ENCODE peak calls at places on chromosome 5, in four cellular contexts. A, B, L and I are unnamed samples.

GRCh38 chr5:138536665-138537315 is 6.2 kb downstream of the ETF1 start:
- DNase-seq in B (peak), L (peak), A (peak), I (peak)

GRCh38 chr5:29037716-29038115 is 1999.3 kb upstream of the CDH9 start:
- DNase-seq in B (no peak), L (no peak), A (no peak), I (no peak)

GRCh38 chr5:77319140-77319539 is 108.7 kb downstream of the PDE8B start:
- DNase-seq in B (no peak), L (no peak), A (no peak), I (no peak)

GRCh38 chr5:6470672-6471071 is 22.0 kb downstream of the UBE2QL1 start:
- DNase-seq in A (no peak), B (no peak), L (no peak), I (no peak)

GRCh38 chr5:168747987-168748777 is 169.0 kb upstream of the PANK3 start:
- DNase-seq in L (peak), A (peak), B (peak), I (peak)

GRCh38 chr5:98299435-98299834 is 474.0 kb upstream of the RGMB start:
- DNase-seq in B (no peak), L (no peak), A (no peak), I (no peak)

GRCh38 chr5:179261301-179262125 is 83.7 kb downstream of the ADAMTS2 start:
- DNase-seq in L (peak), A (peak), B (no peak), I (peak)

GRCh38 chr5:32713396-32714381 is 2.6 kb downstream of the NPR3 start:
- DNase-seq in B (peak), L (peak), A (peak), I (peak)

GRCh38 chr5:119291877-119292276 is 63.9 kb upstream of the TNFAIP8 start:
- DNase-seq in B (no peak), A (no peak), L (no peak), I (peak)

GRCh38 chr5:71882826-71883744 is 164.0 kb downstream of the CARTPT start:
- DNase-seq in B (peak), A (peak), L (no peak), I (no peak)

GRCh38 chr5:77180167-77181081 is 30.1 kb upstream of the PDE8B start:
- DNase-seq in B (no peak), A (peak), L (peak), I (peak)

GRCh38 chr5:155316310-155316709 is 302.8 kb downstream of the KIF4B start:
- DNase-seq in B (no peak), L (no peak), A (no peak), I (peak)

GRCh38 chr5:142587354-142587965 is 98.4 kb downstream of the FGF1 start:
- DNase-seq in A (no peak), B (peak), L (peak), I (peak)

GRCh38 chr5:42810905-42811590 is 644 bp downstream of the SELENOP start:
- DNase-seq in B (peak), A (no peak), L (no peak), I (no peak)

GRCh38 chr5:133873936-133874585 is 94.4 kb downstream of the C5orf15 start:
- DNase-seq in L (no peak), A (no peak), B (peak), I (no peak)

GRCh38 chr5:177446184-177447065 is at the start of gene PRR7:
- DNase-seq in L (peak), A (peak), B (peak), I (peak)

GRCh38 chr5:56585973-56586740 is 229.2 kb upstream of the MAP3K1 start:
- DNase-seq in A (no peak), B (peak), L (peak), I (no peak)

GRCh38 chr5:116872986-116873385 is 298.4 kb upstream of the SEMA6A start:
- DNase-seq in B (peak), A (no peak), L (no peak), I (no peak)

GRCh38 chr5:134174841-134175839 is 1.6 kb downstream of the SKP1 start:
- DNase-seq in A (peak), L (no peak), B (peak), I (peak)

GRCh38 chr5:102666164-102666951 is 88.7 kb upstream of the PAM start:
- DNase-seq in A (peak), L (no peak), B (no peak), I (no peak)

GRCh38 chr5:74396913-74397606 is 243.5 kb downstream of the ENC1 start:
- DNase-seq in B (no peak), L (no peak), A (no peak), I (no peak)

GRCh38 chr5:6501701-6502100 is 53.0 kb downstream of the UBE2QL1 start:
- DNase-seq in A (no peak), B (no peak), L (no peak), I (no peak)

GRCh38 chr5:4994994-4995393 is 145.1 kb upstream of the ADAMTS16 start:
- DNase-seq in L (peak), A (no peak), B (peak), I (no peak)

GRCh38 chr5:116799401-116799800 is 224.8 kb upstream of the SEMA6A start:
- DNase-seq in B (no peak), L (no peak), A (no peak), I (no peak)

DNA sequence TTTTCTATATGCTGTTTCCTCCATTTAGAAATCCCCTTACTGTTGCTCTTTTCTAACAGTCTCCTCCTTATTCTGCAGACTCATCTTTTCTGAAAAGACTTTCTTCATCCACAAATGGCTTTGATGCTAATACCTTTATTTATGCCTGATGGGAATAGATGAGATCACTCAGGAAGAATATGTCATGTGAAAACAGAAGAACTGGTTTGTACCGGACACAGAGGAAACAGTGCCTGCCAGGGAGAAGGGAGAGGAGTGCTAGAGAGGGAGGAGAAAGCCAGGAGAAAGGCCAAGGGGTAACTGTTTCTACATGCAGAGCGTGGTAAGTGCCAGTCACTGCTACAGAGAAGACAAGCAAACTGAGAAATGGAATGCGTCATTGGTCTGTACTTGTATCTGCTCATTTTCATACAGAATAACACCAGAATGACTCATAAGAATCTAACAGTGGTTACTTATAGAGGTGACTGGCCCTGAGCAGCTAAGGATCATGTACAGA is 45.9 kb upstream of the PJA2 start:
- DNase-seq in B (peak), A (peak), L (peak), I (no peak)
- H3K4me3 ChIP-seq in B (no peak), A (peak), L (no peak), I (no peak)

GRCh38 chr5:149936700-149937091 is 7.9 kb downstream of the PDE6A start:
- DNase-seq in A (no peak), L (no peak), B (peak), I (no peak)
- H3K4me3 ChIP-seq in A (no peak), L (no peak), B (no peak), I (no peak)

GRCh38 chr5:141478321-141478945 is 2.7 kb downstream of the PCDHGC3 start:
- DNase-seq in L (peak), A (no peak), B (no peak), I (peak)

GRCh38 chr5:141477815-141478214 is 2.0 kb downstream of the PCDHGC3 start:
- DNase-seq in A (peak), B (no peak), L (no peak), I (no peak)

GRCh38 chr5:141476132-141476909 is 555 bp downstream of the PCDHGC3 start:
- DNase-seq in A (peak), L (peak), B (peak), I (no peak)

GRCh38 chr5:141477169-141477568 is 1.4 kb downstream of the PCDHGC3 start:
- DNase-seq in B (no peak), L (no peak), A (peak), I (no peak)

DNA sequence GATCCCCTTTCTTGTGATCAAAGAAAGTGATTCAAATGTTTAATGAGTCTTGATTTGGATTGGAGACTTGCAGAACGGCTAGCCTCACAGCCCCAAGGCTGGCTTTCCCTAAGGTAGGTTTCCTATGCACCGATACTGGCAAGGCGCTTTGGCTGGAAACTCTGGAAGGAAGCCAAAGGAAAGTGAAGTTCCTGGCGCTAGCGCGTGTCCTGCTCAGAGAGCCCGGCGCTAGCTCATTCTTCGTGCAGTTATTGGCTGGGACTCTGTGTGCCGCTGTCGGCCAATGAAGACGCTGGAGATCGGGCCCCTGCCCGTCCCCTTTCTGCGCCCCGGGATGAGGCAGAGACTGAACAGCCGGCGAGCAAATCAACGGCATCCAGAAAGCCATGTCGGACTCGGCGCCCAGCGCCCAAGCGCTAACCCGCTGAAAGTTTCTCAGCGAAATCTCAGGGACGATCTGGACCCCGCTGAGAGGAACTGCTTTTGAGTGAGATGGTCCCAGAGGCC is at the start of gene PCDHGC3:
- DNase-seq in A (peak), L (peak), B (peak), I (peak)
- H3K4me3 ChIP-seq in A (peak), L (peak), B (peak), I (peak)

GRCh38 chr5:170269579-170269978 is 28.0 kb downstream of the LCP2 start:
- DNase-seq in B (no peak), A (no peak), L (no peak), I (no peak)

GRCh38 chr5:170267431-170268152 is 30.0 kb downstream of the LCP2 start:
- DNase-seq in L (peak), A (peak), B (peak), I (peak)

GRCh38 chr5:170268884-170269283 is 28.7 kb downstream of the LCP2 start:
- DNase-seq in A (no peak), B (no peak), L (no peak), I (no peak)

GRCh38 chr5:170266570-170267379 is 30.8 kb downstream of the LCP2 start:
- DNase-seq in A (no peak), L (no peak), B (no peak), I (no peak)

DNA sequence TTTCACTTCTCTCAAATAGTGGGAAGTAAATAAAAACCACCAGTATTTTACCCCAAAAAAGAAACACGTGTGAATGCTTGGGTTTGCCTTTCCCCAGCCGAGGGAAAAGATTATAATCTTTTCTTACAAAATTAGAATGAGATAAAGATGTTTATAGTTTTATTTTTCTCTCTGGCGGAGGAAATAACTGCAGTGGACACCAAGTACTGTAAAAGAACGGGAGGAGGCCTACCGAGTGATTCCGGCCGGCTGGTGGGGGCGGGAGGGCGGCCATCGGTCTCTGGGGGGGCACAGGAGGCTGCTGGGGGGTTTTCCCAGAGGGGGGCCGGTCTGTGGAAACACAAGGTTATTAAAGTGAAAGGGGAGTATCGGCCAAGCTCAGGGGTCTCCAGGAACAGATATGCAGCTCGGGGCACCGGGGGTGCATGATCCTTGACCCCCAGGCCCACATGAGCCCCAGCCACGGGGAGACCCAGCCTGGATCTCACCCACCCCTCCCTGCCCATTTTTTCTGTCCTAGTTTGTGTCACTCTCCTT is 29.4 kb downstream of the LCP2 start:
- DNase-seq in B (no peak), A (no peak), L (no peak), I (no peak)
- H3K4me3 ChIP-seq in B (no peak), A (peak), L (no peak), I (no peak)

GRCh38 chr5:181203842-181204560 is 995 bp downstream of the TRIM7 start:
- DNase-seq in L (no peak), A (peak), B (no peak), I (peak)

GRCh38 chr5:181204561-181205401 is at the start of gene TRIM7:
- DNase-seq in B (peak), A (peak), L (peak), I (peak)

GRCh38 chr5:181207214-181207959 is 2.4 kb upstream of the TRIM7 start:
- DNase-seq in L (peak), B (peak), A (peak), I (peak)

GRCh38 chr5:181205402-181205734 is 372 bp upstream of the TRIM7 start:
- DNase-seq in B (no peak), A (no peak), L (no peak), I (no peak)

GRCh38 chr5:181205735-181206401 is 872 bp upstream of the TRIM7 start:
- DNase-seq in L (peak), B (no peak), A (no peak), I (peak)
- H3K4me3 ChIP-seq in L (peak), B (no peak), A (peak), I (peak)

GRCh38 chr5:440413-441180 is 2.4 kb upstream of the EXOC3 start:
- DNase-seq in B (no peak), A (no peak), L (no peak), I (no peak)

GRCh38 chr5:441996-442334 is 1.0 kb upstream of the EXOC3 start:
- DNase-seq in L (no peak), A (no peak), B (no peak), I (no peak)

GRCh38 chr5:443239-444151 is 519 bp downstream of the EXOC3 start:
- DNase-seq in B (no peak), L (no peak), A (no peak), I (no peak)

GRCh38 chr5:444226-444625 is 1.2 kb downstream of the EXOC3 start:
- DNase-seq in L (no peak), A (no peak), B (no peak), I (peak)

DNA sequence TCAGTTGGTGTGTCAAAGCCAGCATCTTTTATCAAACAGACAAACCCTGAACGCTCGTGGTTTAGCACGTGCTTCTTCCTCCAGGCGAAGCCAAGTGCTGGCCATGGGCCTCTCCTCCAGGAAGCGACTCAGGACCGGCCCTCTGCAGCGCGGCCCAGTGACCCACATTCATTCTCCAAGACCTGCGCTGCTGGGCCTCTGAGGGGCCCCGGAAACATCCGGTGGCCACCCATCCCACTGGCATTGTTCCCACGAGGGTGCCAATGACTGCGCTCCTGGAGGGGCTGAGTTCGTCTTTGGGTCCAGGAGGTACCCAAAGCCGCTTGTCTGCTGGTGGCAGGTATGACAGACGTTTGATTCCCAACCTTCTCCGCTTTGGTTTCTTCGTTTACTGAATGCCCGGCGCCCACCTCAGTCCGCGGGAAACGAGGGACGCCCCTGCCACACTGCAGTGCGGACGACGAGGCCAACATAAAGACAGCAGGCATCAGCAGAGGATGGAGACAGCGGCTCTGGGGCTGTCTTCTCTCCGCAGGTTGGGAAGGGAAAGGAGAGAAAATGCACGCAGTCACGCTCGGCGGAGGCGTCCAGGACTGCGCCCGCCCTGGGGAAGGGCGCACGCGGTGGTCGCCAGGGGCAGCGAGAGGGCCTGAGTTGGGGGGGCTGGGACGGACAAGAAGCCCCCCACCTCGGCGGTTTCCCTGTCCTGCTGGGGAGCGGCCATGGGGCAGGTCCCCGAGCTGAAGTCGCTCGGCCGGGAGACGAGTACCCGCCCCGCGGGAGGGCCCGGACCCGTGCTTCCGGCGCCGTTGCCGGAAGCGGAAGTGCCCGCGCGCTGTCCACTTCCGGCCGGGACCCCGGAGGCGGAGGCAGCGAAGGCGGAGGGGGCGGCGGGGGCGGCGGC is at the start of gene EXOC3:
- DNase-seq in L (peak), B (peak), A (peak), I (peak)
- H3K4me3 ChIP-seq in L (peak), B (peak), A (peak), I (peak)

GRCh38 chr5:67015577-67016290 is 180.9 kb downstream of the CD180 start:
- DNase-seq in L (peak), A (no peak), B (peak), I (no peak)
- H3K4me3 ChIP-seq in L (no peak), A (peak), B (peak), I (no peak)

GRCh38 chr5:132372122-132372521 is 2.6 kb downstream of the SLC22A5 start:
- DNase-seq in L (no peak), A (no peak), B (no peak), I (no peak)
- H3K4me3 ChIP-seq in L (no peak), A (no peak), B (no peak), I (no peak)

GRCh38 chr5:83022334-83022733 is 54.9 kb downstream of the TMEM167A start:
- DNase-seq in L (no peak), B (no peak), A (peak), I (no peak)
- H3K4me3 ChIP-seq in L (no peak), B (no peak), A (no peak), I (no peak)